ENCODE peak calls at places on chromosomes 2 and 18, in four cellular contexts. U is IMR-90; T is naive thymus-derived CD4-positive, alpha-beta T cell; Z is adipocyte. A is an unnamed sample. For H3K4me1, the result is how much of the 10 kb centered on the place peaks cover.

GRCh38 chr2:165637396-165637795 is 156.7 kb downstream of the GALNT3 start:
- DNase-seq in U (no peak), T (no peak), Z (peak), A (no peak)

GRCh38 chr18:48326901-48327675 is 82.1 kb downstream of the ZBTB7C start:
- DNase-seq in U (peak), T (no peak), Z (peak), A (no peak)

GRCh38 chr2:136238552-136239346 is 120.8 kb upstream of the CXCR4 start:
- DNase-seq in U (peak), T (peak), Z (peak), A (no peak)

GRCh38 chr2:220619525-220620267 is 952.4 kb downstream of the EPHA4 start:
- DNase-seq in U (peak), T (no peak), Z (no peak), A (no peak)

GRCh38 chr2:33077841-33078240 is 131.1 kb downstream of the LTBP1 start:
- DNase-seq in U (no peak), T (no peak), Z (no peak), A (no peak)

GRCh38 chr2:7866104-7866503 is 815.8 kb upstream of the ID2 start:
- DNase-seq in U (no peak), T (no peak), Z (no peak), A (no peak)

GRCh38 chr2:29113891-29114321 is 1.3 kb upstream of the CLIP4 start:
- DNase-seq in U (peak), T (no peak), Z (peak), A (peak)

GRCh38 chr2:70793450-70793849 is 3.0 kb upstream of the FIGLA start:
- DNase-seq in U (no peak), T (no peak), Z (no peak), A (no peak)

GRCh38 chr2:144215701-144216675 is 303.9 kb downstream of the ZEB2 start:
- DNase-seq in U (no peak), T (no peak), Z (no peak), A (no peak)

GRCh38 chr18:66582151-66582550 is 21.7 kb downstream of the CDH19 start:
- DNase-seq in U (no peak), T (no peak), Z (no peak), A (no peak)

GRCh38 chr18:23810396-23810795 is 121.1 kb downstream of the LAMA3 start:
- DNase-seq in U (no peak), T (no peak), Z (no peak), A (no peak)

GRCh38 chr2:197356136-197356535 is 45.6 kb upstream of the ANKRD44 start:
- DNase-seq in U (no peak), T (no peak), Z (peak), A (no peak)

GRCh38 chr2:128727404-128727803 is 408.7 kb upstream of the HS6ST1 start:
- DNase-seq in U (no peak), T (no peak), Z (peak), A (no peak)

GRCh38 chr18:13300029-13300428 is 81.5 kb downstream of the LDLRAD4 start:
- DNase-seq in U (no peak), T (no peak), Z (no peak), A (peak)

GRCh38 chr2:224442092-224442999 is 40.4 kb upstream of the FAM124B start:
- DNase-seq in U (no peak), T (no peak), Z (peak), A (peak)

GRCh38 chr18:74282359-74283254 is 9.2 kb downstream of the CYB5A start:
- DNase-seq in U (no peak), T (no peak), Z (no peak), A (peak)
- H3K4me1 ChIP-seq in U (under half), T (under half), Z (half or more), A (half or more)

DNA sequence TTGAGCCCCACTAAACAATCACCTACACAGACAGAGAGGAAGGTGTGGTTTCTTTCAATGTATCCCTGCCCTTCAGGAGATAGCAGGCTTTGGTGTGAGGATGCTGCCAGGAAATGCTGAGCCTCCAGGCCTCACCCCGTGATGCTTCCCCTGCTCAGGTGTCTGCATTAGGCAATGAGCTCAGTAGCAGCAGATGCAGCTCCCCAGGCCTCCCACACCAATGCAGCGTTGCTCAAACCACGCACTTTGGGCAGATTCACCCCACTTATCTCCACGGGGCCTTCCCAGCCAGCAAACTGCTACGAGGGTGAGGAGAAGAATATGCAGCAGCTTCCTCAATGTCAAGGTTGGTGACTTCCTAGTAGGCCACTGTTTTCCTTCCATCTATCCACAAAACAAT is 229.3 kb upstream of the PXDN start:
- DNase-seq in U (no peak), T (no peak), Z (no peak), A (no peak)
- H3K4me1 ChIP-seq in U (under half), T (under half), Z (under half), A (under half)

GRCh38 chr2:241352227-241352626 is 3.9 kb upstream of the FARP2 start:
- DNase-seq in U (no peak), T (no peak), Z (no peak), A (no peak)

GRCh38 chr2:241357531-241357930 is 1.4 kb downstream of the FARP2 start:
- DNase-seq in U (no peak), T (no peak), Z (no peak), A (no peak)

GRCh38 chr2:241355983-241356870 is at the start of gene FARP2:
- DNase-seq in U (peak), T (peak), Z (peak), A (peak)

GRCh38 chr2:241356871-241357260 is 781 bp downstream of the FARP2 start:
- DNase-seq in U (no peak), T (no peak), Z (peak), A (no peak)

GRCh38 chr2:241354668-241355658 is 1.1 kb upstream of the FARP2 start:
- DNase-seq in U (peak), T (peak), Z (peak), A (peak)
- H3K4me1 ChIP-seq in U (under half), T (under half), Z (under half), A (half or more)

GRCh38 chr2:236550701-236551465 is 18.7 kb upstream of the ACKR3 start:
- DNase-seq in U (no peak), T (no peak), Z (no peak), A (no peak)
- H3K4me1 ChIP-seq in U (under half), T (half or more), Z (under half), A (under half)

GRCh38 chr2:69385443-69386151 is 1.4 kb downstream of the GFPT1 start:
- DNase-seq in U (peak), T (no peak), Z (peak), A (no peak)

GRCh38 chr2:69383178-69383812 is 3.7 kb downstream of the GFPT1 start:
- DNase-seq in U (no peak), T (no peak), Z (no peak), A (no peak)

GRCh38 chr2:69386376-69386775 is 651 bp downstream of the GFPT1 start:
- DNase-seq in U (no peak), T (no peak), Z (peak), A (no peak)

GRCh38 chr2:69382547-69382946 is 4.5 kb downstream of the GFPT1 start:
- DNase-seq in U (no peak), T (no peak), Z (peak), A (no peak)

GRCh38 chr2:69384618-69385081 is 2.4 kb downstream of the GFPT1 start:
- DNase-seq in U (peak), T (no peak), Z (peak), A (no peak)
- H3K4me1 ChIP-seq in U (under half), T (under half), Z (half or more), A (under half)

A was measured in body of pancreas.